ENCODE peak calls at places on chromosomes 6 and 20, in seven cellular contexts. X is heart left ventricle, Y is prostate gland, M is adrenal gland, N is uterus, I is sigmoid colon, A is A549. D is an unnamed sample. For H3K4me1, the result is how much of the 10 kb centered on the place peaks cover.

GRCh38 chr6:87628881-87629280 is 38.9 kb downstream of the ORC3 start:
- DNase-seq in X (no peak), Y (no peak), M (no peak), N (no peak), I (no peak), A (no peak), D (no peak)

GRCh38 chr20:10619427-10619826 is 54.4 kb downstream of the JAG1 start:
- DNase-seq in X (no peak), Y (no peak), M (no peak), N (no peak), I (no peak), A (peak), D (no peak)

GRCh38 chr6:79466222-79466834 is 70.9 kb downstream of the LCA5 start:
- DNase-seq in X (no peak), Y (no peak), M (no peak), N (no peak), I (no peak), A (no peak), D (no peak)

GRCh38 chr20:8057871-8058270 is 38.3 kb upstream of the TMX4 start:
- DNase-seq in X (no peak), Y (no peak), M (no peak), N (no peak), I (no peak), A (no peak), D (no peak)

GRCh38 chr6:54609986-54610385 is 236.6 kb upstream of the FAM83B start:
- DNase-seq in X (no peak), Y (no peak), M (no peak), N (no peak), I (no peak), A (no peak), D (no peak)

GRCh38 chr6:87848616-87849015 is 146.6 kb upstream of the AKIRIN2 start:
- DNase-seq in X (no peak), Y (peak), M (no peak), N (no peak), I (no peak), A (no peak), D (no peak)

GRCh38 chr6:63904844-63905243 is 269.2 kb downstream of the PHF3 start:
- DNase-seq in X (no peak), Y (no peak), M (peak), N (no peak), I (no peak), A (no peak), D (no peak)

GRCh38 chr20:62953839-62954703 is 1.6 kb downstream of the SLC17A9 start:
- DNase-seq in X (peak), Y (peak), M (peak), N (peak), I (peak), A (no peak), D (peak)

GRCh38 chr6:32203435-32204267 is 11.2 kb upstream of the GPSM3 start:
- DNase-seq in X (no peak), Y (no peak), M (no peak), N (no peak), I (no peak), A (no peak), D (no peak)

GRCh38 chr20:16437387-16437990 is 135.8 kb downstream of the KIF16B start:
- DNase-seq in X (no peak), Y (no peak), M (no peak), N (no peak), I (no peak), A (no peak), D (no peak)

GRCh38 chr20:53208110-53208908 is 236.2 kb downstream of the TSHZ2 start:
- DNase-seq in X (no peak), Y (no peak), M (no peak), N (no peak), I (no peak), A (peak), D (no peak)

GRCh38 chr6:100460650-100461204 is 4.0 kb downstream of the SIM1 start:
- DNase-seq in X (no peak), Y (no peak), M (no peak), N (no peak), I (no peak), A (peak), D (no peak)

GRCh38 chr20:59994697-59995122 is 36.5 kb downstream of the CDH26 start:
- DNase-seq in X (peak), Y (peak), M (no peak), N (peak), I (no peak), A (peak), D (no peak)

GRCh38 chr6:121366184-121366521 is 31.9 kb upstream of the TBC1D32 start:
- DNase-seq in X (no peak), Y (no peak), M (no peak), N (no peak), I (no peak), A (no peak), D (no peak)

GRCh38 chr6:195861-196360 is 96.4 kb upstream of the DUSP22 start:
- DNase-seq in X (peak), Y (no peak), M (peak), N (peak), I (peak), A (no peak), D (peak)

GRCh38 chr20:32010666-32011065 is 428 bp downstream of the CCM2L start:
- DNase-seq in X (no peak), Y (no peak), M (no peak), N (no peak), I (no peak), A (no peak), D (no peak)

GRCh38 chr6:5086294-5086890 is 1.3 kb downstream of the PPP1R3G start:
- DNase-seq in X (no peak), Y (no peak), M (no peak), N (no peak), I (no peak), A (no peak), D (no peak)

GRCh38 chr6:63856271-63856670 is 220.7 kb downstream of the PHF3 start:
- DNase-seq in X (no peak), Y (no peak), M (no peak), N (no peak), I (no peak), A (no peak), D (no peak)

GRCh38 chr20:18984238-18985200 is 170.9 kb downstream of the SCP2D1 start:
- DNase-seq in X (no peak), Y (no peak), M (peak), N (peak), I (no peak), A (no peak), D (no peak)

GRCh38 chr6:136784271-136784664 is 8.0 kb downstream of the MAP3K5 start:
- DNase-seq in X (no peak), Y (no peak), M (no peak), N (no peak), I (no peak), A (no peak), D (no peak)

GRCh38 chr6:124679392-124679791 is 282.8 kb upstream of the RNF217 start:
- DNase-seq in X (no peak), Y (no peak), M (no peak), N (no peak), I (no peak), A (no peak), D (no peak)

GRCh38 chr6:34414999-34415858 is 10.6 kb downstream of the RPS10 start:
- DNase-seq in X (peak), Y (peak), M (peak), N (peak), I (peak), A (peak), D (peak)

GRCh38 chr6:90184334-90185298 is 112.0 kb downstream of the BACH2 start:
- DNase-seq in X (no peak), Y (no peak), M (no peak), N (no peak), I (no peak), A (no peak), D (no peak)

GRCh38 chr20:24835195-24835594 is 113.9 kb upstream of the CST7 start:
- DNase-seq in X (no peak), Y (no peak), M (no peak), N (no peak), I (no peak), A (no peak), D (no peak)

GRCh38 chr6:152563182-152563581 is 74.0 kb downstream of the SYNE1 start:
- DNase-seq in X (no peak), Y (no peak), M (no peak), N (no peak), I (no peak), A (no peak), D (no peak)

GRCh38 chr20:33443006-33443511 is 504 bp downstream of the SNTA1 start:
- DNase-seq in X (peak), Y (no peak), M (no peak), N (peak), I (peak), A (no peak), D (no peak)

GRCh38 chr6:16544006-16544405 is 217.3 kb downstream of the ATXN1 start:
- DNase-seq in X (peak), Y (no peak), M (peak), N (peak), I (no peak), A (no peak), D (no peak)

GRCh38 chr6:167407239-167408064 is 82.6 kb downstream of the TTLL2 start:
- DNase-seq in X (no peak), Y (no peak), M (no peak), N (no peak), I (no peak), A (no peak), D (no peak)

GRCh38 chr6:54770328-54770727 is 76.2 kb upstream of the FAM83B start:
- DNase-seq in X (no peak), Y (no peak), M (no peak), N (no peak), I (no peak), A (no peak), D (no peak)

GRCh38 chr6:49980898-49981297 is 11.5 kb upstream of the DEFB113 start:
- DNase-seq in X (no peak), Y (no peak), M (no peak), N (no peak), I (no peak), A (peak), D (no peak)

DNA sequence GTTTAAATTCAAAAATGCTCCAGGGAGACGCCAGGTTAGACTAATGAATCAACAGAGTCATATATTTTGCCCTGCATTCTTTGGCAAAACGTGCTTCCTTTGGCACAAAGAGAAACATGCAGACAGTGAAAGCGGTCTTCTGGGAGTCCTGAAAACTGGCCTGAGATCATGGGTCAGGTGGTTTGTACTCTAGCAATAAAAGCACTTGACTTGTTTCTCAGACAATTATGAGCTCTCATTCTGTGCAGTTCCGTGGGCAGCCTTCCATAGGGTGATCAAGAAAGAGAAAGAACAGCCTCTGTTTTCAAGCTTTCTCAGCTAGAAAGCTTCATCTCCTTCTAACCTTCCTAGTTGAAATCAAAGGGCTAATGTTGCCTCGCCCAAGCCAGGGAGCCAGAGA is 62.7 kb upstream of the ISM1 start:
- DNase-seq in X (no peak), Y (peak), M (no peak), N (peak), I (peak), A (no peak), D (no peak)
- H3K4me1 ChIP-seq in X (under half), Y (under half), M (under half), N (under half), I (under half), A (under half), D (under half)

GRCh38 chr6:107060704-107061103 is 32.7 kb downstream of the MTRES1 start:
- DNase-seq in X (no peak), Y (no peak), M (no peak), N (no peak), I (no peak), A (no peak), D (no peak)

GRCh38 chr6:107062691-107063090 is 34.7 kb downstream of the MTRES1 start:
- DNase-seq in X (no peak), Y (no peak), M (no peak), N (no peak), I (no peak), A (no peak), D (no peak)

GRCh38 chr6:107061125-107062020 is 33.4 kb downstream of the MTRES1 start:
- DNase-seq in X (no peak), Y (no peak), M (no peak), N (no peak), I (no peak), A (no peak), D (no peak)

GRCh38 chr6:107059606-107060005 is 31.6 kb downstream of the MTRES1 start:
- DNase-seq in X (no peak), Y (no peak), M (no peak), N (no peak), I (no peak), A (no peak), D (no peak)

GRCh38 chr6:107057679-107058078 is 29.7 kb downstream of the MTRES1 start:
- DNase-seq in X (no peak), Y (no peak), M (no peak), N (no peak), I (no peak), A (no peak), D (no peak)
- H3K4me3 ChIP-seq in X (no peak), Y (no peak), M (no peak), N (no peak), I (no peak), A (no peak), D (no peak)

GRCh38 chr6:14924126-14925024 is 321.5 kb upstream of the JARID2 start:
- DNase-seq in X (no peak), Y (no peak), M (no peak), N (no peak), I (no peak), A (no peak), D (peak)

GRCh38 chr6:14925025-14925595 is 320.8 kb upstream of the JARID2 start:
- DNase-seq in X (no peak), Y (no peak), M (no peak), N (no peak), I (no peak), A (no peak), D (no peak)

GRCh38 chr6:14925627-14926026 is 320.2 kb upstream of the JARID2 start:
- DNase-seq in X (no peak), Y (no peak), M (no peak), N (no peak), I (no peak), A (no peak), D (no peak)

GRCh38 chr6:14930366-14930989 is 315.4 kb upstream of the JARID2 start:
- DNase-seq in X (no peak), Y (no peak), M (no peak), N (no peak), I (no peak), A (no peak), D (no peak)

DNA sequence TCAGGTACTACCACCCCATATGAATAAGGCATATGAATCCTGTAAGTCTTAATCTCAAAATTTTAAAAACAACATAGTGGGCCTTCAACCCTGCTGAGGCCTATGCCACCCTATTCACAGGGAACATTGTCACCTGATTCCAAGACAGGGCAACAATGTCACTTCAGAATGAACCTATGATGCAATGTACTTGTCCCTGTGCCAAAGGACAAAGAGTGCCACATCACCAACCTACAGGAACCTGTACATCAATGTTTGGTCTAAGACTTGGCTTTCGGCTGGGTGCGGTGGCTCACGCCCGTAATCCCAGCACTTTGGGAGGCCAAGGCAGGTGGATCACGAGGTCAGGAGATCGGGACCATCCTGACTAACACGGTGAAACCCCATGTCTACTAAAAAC is 318.5 kb upstream of the JARID2 start:
- DNase-seq in X (no peak), Y (no peak), M (no peak), N (no peak), I (no peak), A (no peak), D (peak)
- TF ChIP-seq POLR2A in X (no peak), Y (no peak), M (no peak), N (no peak), I (no peak), A (no peak), D (no peak)

GRCh38 chr20:38881806-38882440 is 44.3 kb upstream of the FAM83D start:
- DNase-seq in X (no peak), Y (no peak), M (no peak), N (no peak), I (no peak), A (no peak), D (no peak)
- H3K4me1 ChIP-seq in X (under half), Y (under half), M (under half), N (under half), I (under half), A (under half), D (under half)

GRCh38 chr20:17896247-17896723 is 72.3 kb downstream of the SNX5 start:
- DNase-seq in X (no peak), Y (no peak), M (peak), N (peak), I (peak), A (no peak), D (no peak)
- H3K4me3 ChIP-seq in X (peak), Y (no peak), M (no peak), N (no peak), I (peak), A (no peak), D (peak)

DNA sequence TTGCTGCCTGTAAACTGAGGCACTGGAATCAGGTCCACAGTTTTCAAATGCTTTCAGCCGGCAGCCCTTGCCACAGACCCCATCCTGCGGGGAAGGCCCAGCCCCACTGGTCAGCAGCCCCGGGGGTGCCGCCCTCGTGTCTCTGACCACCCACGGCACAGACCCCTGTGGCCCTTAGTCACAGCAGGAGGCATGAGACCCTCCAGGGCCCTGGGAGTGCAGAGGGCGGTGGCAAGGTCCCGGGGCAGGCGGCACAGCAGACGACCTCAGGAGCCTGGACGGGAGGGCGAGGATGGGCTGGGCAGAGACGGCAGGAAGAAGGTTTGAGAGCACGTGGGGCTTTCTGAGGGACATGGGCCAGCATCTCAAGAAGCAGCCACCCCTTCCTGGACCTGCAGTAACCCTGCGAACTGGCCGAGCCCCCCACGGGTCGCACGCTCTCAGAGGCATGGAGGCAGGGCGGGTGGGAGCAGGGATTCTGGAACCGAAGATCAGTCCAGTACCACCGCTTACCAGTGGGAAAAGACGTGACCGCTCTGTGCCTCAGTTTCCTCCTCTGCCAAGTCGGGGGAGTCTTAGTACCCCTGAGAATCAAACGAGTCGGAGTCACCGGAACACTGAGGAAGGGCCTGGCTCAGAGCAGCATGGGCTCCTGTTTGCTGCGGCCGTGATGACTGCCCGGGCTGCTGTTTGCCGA is 140.7 kb downstream of the TAF4 start:
- DNase-seq in X (no peak), Y (no peak), M (no peak), N (no peak), I (no peak), A (no peak), D (no peak)
- TF ChIP-seq POLR2A in X (no peak), Y (no peak), M (no peak), N (no peak), I (no peak), A (no peak), D (no peak)

DNA sequence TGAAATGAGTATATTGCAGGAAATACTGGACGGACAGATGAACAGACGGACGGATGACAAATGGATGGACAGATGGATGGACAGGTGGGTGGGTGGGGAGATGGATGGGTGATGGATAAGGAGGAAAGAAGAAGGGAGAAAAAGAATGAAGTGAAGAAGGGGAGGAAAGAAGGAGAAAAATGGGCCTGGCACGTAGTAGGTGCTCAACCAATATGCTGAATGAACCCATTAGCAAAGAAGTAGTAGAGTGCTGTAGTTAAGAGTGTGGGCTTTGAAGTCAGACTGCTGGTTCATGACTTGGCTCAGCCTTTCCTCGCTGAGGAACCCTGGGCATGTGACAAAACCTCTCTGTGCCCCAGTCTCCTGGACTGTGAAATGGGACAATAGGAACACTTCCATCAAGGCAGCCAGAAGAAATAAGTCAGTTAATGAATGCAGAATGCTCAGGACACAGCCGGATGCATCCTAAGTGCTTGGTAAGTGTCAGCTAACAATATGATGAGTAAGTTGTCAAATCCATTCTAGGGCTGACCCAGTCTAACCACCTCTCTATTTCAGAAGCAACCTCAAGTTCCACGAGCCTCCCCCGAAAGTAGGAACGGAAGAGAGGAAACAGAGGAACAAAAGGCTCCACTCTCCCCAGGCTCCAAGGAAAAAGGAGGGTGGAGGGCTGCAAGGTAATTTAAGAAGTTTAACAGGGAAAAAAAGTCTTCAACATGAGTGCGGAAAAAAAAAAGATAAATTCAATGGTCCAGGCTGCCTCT is 37.8 kb downstream of the PREX1 start:
- DNase-seq in X (no peak), Y (no peak), M (no peak), N (no peak), I (peak), A (no peak), D (no peak)
- H3K4me1 ChIP-seq in X (under half), Y (under half), M (under half), N (under half), I (under half), A (under half), D (under half)

DNA sequence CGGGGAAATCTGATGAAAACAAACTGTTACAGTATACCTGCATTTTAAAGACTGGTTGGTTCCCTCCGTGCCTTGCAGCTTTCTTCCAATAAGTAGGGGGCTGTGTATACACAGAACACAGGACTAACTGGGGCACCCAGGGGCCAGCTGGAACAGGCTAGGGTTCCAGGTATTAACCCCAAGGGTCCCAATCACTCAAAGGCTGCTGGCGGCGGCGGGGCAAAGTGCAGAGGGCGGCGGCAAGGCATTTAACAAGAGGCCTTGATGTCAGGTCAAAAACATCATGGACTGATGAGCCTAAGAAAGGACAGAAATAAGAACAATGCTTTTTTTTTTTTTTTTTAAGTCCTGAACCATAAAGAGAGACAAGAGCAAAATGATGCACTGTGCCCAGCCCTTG is 2.5 kb downstream of the PMEPA1 start:
- DNase-seq in X (no peak), Y (no peak), M (no peak), N (no peak), I (no peak), A (no peak), D (no peak)
- H3K4me3 ChIP-seq in X (peak), Y (peak), M (no peak), N (no peak), I (peak), A (peak), D (no peak)

GRCh38 chr20:21505161-21505809 is 8.6 kb downstream of the NKX2-2 start:
- DNase-seq in X (peak), Y (peak), M (peak), N (no peak), I (no peak), A (peak), D (peak)
- TF ChIP-seq POLR2A in X (no peak), Y (no peak), M (no peak), N (no peak), I (no peak), A (no peak), D (no peak)

D was measured in gastrocnemius medialis.